ENCODE peak calls at places on chromosomes 2 and 18, in four cellular contexts. R is GM12878, T is HepG2, D is K562. W is an unnamed sample.

GRCh38 chr2:121210691-121211090 is 74.3 kb downstream of the TFCP2L1 start:
- DNase-seq in R (no peak), T (no peak), D (no peak), W (no peak)

GRCh38 chr2:13652531-13653313 is 936.0 kb downstream of the TRIB2 start:
- DNase-seq in R (no peak), T (no peak), D (no peak), W (no peak)

GRCh38 chr2:65040414-65041261 is 15.6 kb upstream of the CEP68 start:
- DNase-seq in R (no peak), T (peak; percentile 83), D (peak; percentile 86), W (peak; percentile 85)

GRCh38 chr2:168118733-168119518 is 128.5 kb downstream of the STK39 start:
- DNase-seq in R (no peak), T (peak; percentile 71), D (peak; percentile 36), W (peak; percentile 35)

GRCh38 chr18:63063171-63063570 is 256.4 kb downstream of the BCL2 start:
- DNase-seq in R (no peak), T (no peak), D (no peak), W (no peak)

GRCh38 chr2:72033636-72034035 is 114.0 kb downstream of the CYP26B1 start:
- DNase-seq in R (no peak), T (no peak), D (no peak), W (peak; percentile 3)

GRCh38 chr2:209734805-209735204 is 36.8 kb upstream of the UNC80 start:
- DNase-seq in R (no peak), T (no peak), D (no peak), W (no peak)

GRCh38 chr2:144382848-144383247 is 137.1 kb downstream of the ZEB2 start:
- DNase-seq in R (peak; percentile 80), T (no peak), D (no peak), W (no peak)

GRCh38 chr2:43041661-43042360 is 184.6 kb downstream of the ZFP36L2 start:
- DNase-seq in R (no peak), T (peak; percentile 46), D (peak; percentile 73), W (peak; percentile 28)

GRCh38 chr2:47015206-47015605 is 99.6 kb upstream of the MCFD2 start:
- DNase-seq in R (no peak), T (peak; percentile 31), D (no peak), W (no peak)

GRCh38 chr2:5453648-5454390 is 238.4 kb upstream of the SOX11 start:
- DNase-seq in R (no peak), T (no peak), D (no peak), W (no peak)

GRCh38 chr2:25838152-25838756 is 40.0 kb downstream of the ASXL2 start:
- DNase-seq in R (no peak), T (no peak), D (no peak), W (no peak)

GRCh38 chr18:7608798-7609197 is 41.7 kb downstream of the PTPRM start:
- DNase-seq in R (no peak), T (no peak), D (no peak), W (no peak)

GRCh38 chr2:239193925-239194687 is 206.7 kb downstream of the HDAC4 start:
- DNase-seq in R (no peak), T (no peak), D (no peak), W (no peak)
- TF ChIP-seq SP1 in R (no peak), T (no peak), D (no peak), W (no peak)

DNA sequence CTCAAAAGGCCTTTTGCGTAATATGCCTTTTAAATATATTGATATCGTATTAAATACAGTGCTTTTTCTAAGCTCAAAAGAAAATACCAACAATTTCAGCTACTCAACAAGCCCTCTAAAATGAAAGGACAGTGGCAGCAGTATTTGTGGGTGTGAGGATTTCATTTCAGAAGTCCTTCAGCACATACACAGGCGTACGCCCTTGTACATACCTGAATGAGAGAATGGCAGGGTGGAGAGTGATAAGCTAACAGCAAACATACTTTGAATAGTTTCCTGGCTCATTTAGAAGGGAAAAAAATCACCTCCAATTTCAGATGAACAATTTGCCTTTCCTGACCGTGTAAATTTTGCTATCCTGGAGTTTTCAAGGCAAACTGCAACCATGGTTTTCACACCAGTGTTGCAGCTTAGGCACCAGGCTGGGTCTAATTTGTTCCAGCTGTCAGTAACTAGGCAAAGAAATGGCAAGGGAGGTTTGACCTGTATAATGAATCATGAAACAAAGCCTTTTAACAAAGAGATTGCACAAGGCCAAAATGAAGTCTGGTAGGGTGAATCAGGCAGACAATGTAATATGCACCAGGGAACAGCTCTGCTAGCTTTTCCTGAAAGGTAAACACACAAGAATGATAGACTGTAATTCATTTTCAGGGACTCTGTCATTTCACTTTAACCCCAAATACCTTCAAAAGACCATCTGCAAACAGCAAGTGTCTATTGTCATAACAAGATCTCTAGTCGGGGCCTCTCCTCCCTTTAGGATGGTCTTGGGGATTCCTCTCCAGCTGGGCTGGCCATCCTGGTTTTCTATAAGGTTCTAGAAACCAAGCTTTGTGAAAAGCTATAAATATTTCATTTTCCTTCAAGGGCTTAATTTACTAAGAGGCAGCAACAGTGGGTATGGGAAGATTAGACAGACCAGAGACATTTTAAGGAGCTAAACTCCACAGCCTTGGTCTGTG is 11.5 kb downstream of the ANKRD29 start:
- DNase-seq in R (no peak), T (peak; percentile 66), D (no peak), W (no peak)
- TF ChIP-seq BHLHE40 in R (no peak), T (no peak), D (no peak), W (no peak)

GRCh38 chr2:73368781-73369180 is 16.9 kb upstream of the ALMS1 start:
- DNase-seq in R (no peak), T (no peak), D (peak; percentile 15), W (no peak)
- TF ChIP-seq SP1 in R (no peak), T (no peak), D (no peak), W (no peak)

GRCh38 chr2:9329497-9329896 is 93.8 kb downstream of the ITGB1BP1 start:
- DNase-seq in R (no peak), T (no peak), D (no peak), W (no peak)
- TF ChIP-seq BHLHE40 in R (no peak), T (no peak), D (no peak), W (no peak)

GRCh38 chr2:169462896-169463695 is 16.2 kb upstream of the BBS5 start:
- DNase-seq in R (no peak), T (no peak), D (no peak), W (no peak)
- TF ChIP-seq SP1 in R (no peak), T (no peak), D (no peak), W (no peak)

GRCh38 chr2:212441141-212441540 is 97.5 kb downstream of the ERBB4 start:
- DNase-seq in R (no peak), T (no peak), D (no peak), W (no peak)

GRCh38 chr2:212441821-212442220 is 96.8 kb downstream of the ERBB4 start:
- DNase-seq in R (no peak), T (no peak), D (no peak), W (no peak)
- TF ChIP-seq BHLHE40 in R (no peak), T (no peak), D (no peak), W (no peak)

W was measured in HEK293T.